ENCODE peak calls at places on chromosome 6, in four cellular contexts. B is A549, E is stomach, U is lower leg skin. Q is an unnamed sample.

GRCh38 chr6:166476061-166476591 is 93.4 kb upstream of the MPC1 start:
- DNase-seq in E (no peak), U (no peak), B (no peak), Q (no peak)

GRCh38 chr6:151128764-151129370 is 110.9 kb upstream of the AKAP12 start:
- DNase-seq in B (no peak), E (no peak), U (no peak), Q (no peak)

GRCh38 chr6:65113581-65113980 is 593.4 kb downstream of the EYS start:
- DNase-seq in E (no peak), U (no peak), B (no peak), Q (no peak)

GRCh38 chr6:138572200-138572875 is 73.0 kb upstream of the NHSL1 start:
- DNase-seq in B (no peak), E (peak), U (peak), Q (peak)

GRCh38 chr6:32668226-32668747 is 1.8 kb upstream of the HLA-DQB1 start:
- DNase-seq in E (peak), U (no peak), B (no peak), Q (peak)

GRCh38 chr6:45724511-45724910 is 291.1 kb downstream of the CLIC5 start:
- DNase-seq in E (no peak), B (no peak), U (no peak), Q (no peak)

GRCh38 chr6:113120577-113121285 is 736.4 kb upstream of the MARCKS start:
- DNase-seq in U (no peak), B (peak), E (no peak), Q (no peak)

GRCh38 chr6:133312006-133312405 is 70.8 kb downstream of the EYA4 start:
- DNase-seq in B (no peak), E (no peak), U (no peak), Q (no peak)

GRCh38 chr6:137389150-137389664 is 105.0 kb downstream of the OLIG3 start:
- DNase-seq in U (no peak), B (no peak), E (no peak), Q (no peak)

GRCh38 chr6:16322666-16323312 is 84.4 kb downstream of the GMPR start:
- DNase-seq in U (peak), E (peak), B (no peak), Q (peak)

GRCh38 chr6:28474441-28475219 is 31.3 kb upstream of the ZSCAN23 start:
- DNase-seq in E (no peak), B (peak), U (no peak), Q (no peak)

GRCh38 chr6:158044525-158044888 is 62.8 kb downstream of the SYNJ2 start:
- DNase-seq in E (no peak), U (no peak), B (no peak), Q (no peak)

GRCh38 chr6:158042245-158042798 is 60.7 kb downstream of the SYNJ2 start:
- DNase-seq in B (peak), U (no peak), E (peak), Q (peak)

GRCh38 chr6:158041788-158042187 is 60.1 kb downstream of the SYNJ2 start:
- DNase-seq in U (no peak), E (no peak), B (no peak), Q (no peak)

GRCh38 chr6:158043008-158043407 is 61.3 kb downstream of the SYNJ2 start:
- DNase-seq in U (no peak), B (no peak), E (no peak), Q (no peak)

GRCh38 chr6:158043586-158044524 is 62.2 kb downstream of the SYNJ2 start:
- DNase-seq in E (peak), B (no peak), U (no peak), Q (no peak)
- TF ChIP-seq POLR2A in E (no peak), B (no peak), U (no peak), Q (no peak)

DNA sequence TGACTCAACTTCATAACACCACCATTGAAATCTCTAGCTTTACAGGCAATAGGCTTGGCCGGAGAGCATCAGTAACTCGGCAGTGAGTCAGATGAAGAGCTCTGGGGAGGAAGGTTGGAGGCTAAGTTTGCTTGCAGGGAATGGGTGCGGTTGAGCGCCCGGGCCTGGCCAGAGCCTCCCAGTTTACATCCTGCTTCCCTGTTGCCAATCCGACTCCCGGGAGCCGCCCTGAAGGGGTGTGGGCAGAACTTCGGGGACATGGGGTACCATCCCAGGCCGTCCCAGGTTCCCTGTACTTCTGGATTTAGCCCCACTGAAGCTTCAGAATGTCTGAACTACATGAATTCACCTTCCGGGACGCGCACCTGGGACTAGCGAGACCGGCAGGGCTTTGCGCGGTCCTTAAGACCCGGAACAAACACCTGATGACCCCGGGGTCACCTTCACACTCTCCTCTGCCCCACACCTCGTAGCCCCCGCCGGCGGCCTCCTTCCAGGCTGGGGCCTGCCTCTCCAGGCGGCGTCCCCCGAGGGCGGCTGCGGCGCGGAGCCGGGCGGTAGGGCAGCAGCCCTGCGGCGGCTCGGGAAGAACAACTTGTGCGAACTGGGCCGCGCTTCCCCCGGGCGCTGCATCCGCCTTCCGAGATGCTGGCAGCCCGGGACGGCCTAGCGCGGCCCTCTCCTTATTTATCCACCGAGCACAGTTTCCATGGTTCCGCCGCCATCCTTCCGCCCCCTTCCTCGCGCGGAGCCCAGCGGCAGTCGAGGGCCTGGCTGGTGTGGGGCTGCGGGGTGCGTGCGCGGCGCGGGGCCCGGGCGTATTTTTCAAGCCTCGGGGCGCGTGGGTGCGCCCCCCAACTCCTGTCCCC is 56.6 kb upstream of the RREB1 start:
- DNase-seq in E (peak), U (peak), B (peak), Q (peak)
- TF ChIP-seq POLR2A in E (no peak), U (no peak), B (no peak), Q (no peak)

GRCh38 chr6:13711726-13712484 is at the start of gene RANBP9:
- DNase-seq in U (peak), B (peak), E (peak), Q (peak)
- TF ChIP-seq POLR2A in U (no peak), B (peak), E (no peak), Q (peak)

GRCh38 chr6:161273752-161274487 is at the start of gene AGPAT4:
- DNase-seq in U (peak), E (peak), B (peak), Q (peak)
- TF ChIP-seq POLR2A in U (no peak), E (no peak), B (no peak), Q (peak)

GRCh38 chr6:22809380-22809779 is 240.0 kb downstream of the HDGFL1 start:
- DNase-seq in B (no peak), U (no peak), E (no peak), Q (no peak)
- TF ChIP-seq POLR2A in B (no peak), U (no peak), E (no peak), Q (no peak)

GRCh38 chr6:41894366-41895299 is 542 bp downstream of the USP49 start:
- DNase-seq in B (no peak), E (peak), U (no peak), Q (no peak)

GRCh38 chr6:41892921-41893564 is 2.1 kb downstream of the USP49 start:
- DNase-seq in U (no peak), E (no peak), B (no peak), Q (no peak)

GRCh38 chr6:41896280-41896679 is 1.1 kb upstream of the USP49 start:
- DNase-seq in B (no peak), U (no peak), E (no peak), Q (no peak)

GRCh38 chr6:41895300-41896233 is at the start of gene USP49:
- DNase-seq in B (peak), E (peak), U (peak), Q (peak)
- TF ChIP-seq POLR2A in B (no peak), E (no peak), U (no peak), Q (no peak)

Q was measured in prostate gland.